ENCODE peak calls at places on chromosomes 13 and 19, in four cellular contexts. P is cardiac muscle cell, S is hepatic stellate cell, J is RPMI7951. H is an unnamed sample.

GRCh38 chr19:12628040-12629022 is 17.6 kb downstream of the ZNF791 start:
- DNase-seq in P (no peak), S (no peak), J (peak), H (no peak)

GRCh38 chr19:44072543-44073401 is 813 bp downstream of the ZNF284 start:
- DNase-seq in P (peak), S (peak), J (peak), H (peak)

GRCh38 chr13:73038064-73038463 is 20.7 kb upstream of the KLF5 start:
- DNase-seq in P (no peak), S (no peak), J (no peak), H (no peak)

GRCh38 chr13:80341098-80341701 is at the start of gene SPRY2:
- DNase-seq in P (peak), S (peak), J (peak), H (peak)

GRCh38 chr19:55078996-55079395 is 3.3 kb downstream of the EPS8L1 start:
- DNase-seq in P (no peak), S (no peak), J (no peak), H (no peak)

GRCh38 chr19:38142176-38143035 is 81.6 kb downstream of the DPF1 start:
- DNase-seq in P (peak), S (peak), J (peak), H (peak)

GRCh38 chr13:73101608-73102007 is 42.8 kb downstream of the KLF5 start:
- DNase-seq in P (no peak), S (no peak), J (no peak), H (no peak)

GRCh38 chr19:51688665-51689571 is 4.2 kb upstream of the SPACA6 start:
- DNase-seq in P (peak), S (peak), J (peak), H (peak)

GRCh38 chr19:17949956-17950309 is 17.0 kb upstream of the KCNN1 start:
- DNase-seq in P (no peak), S (no peak), J (no peak), H (no peak)

GRCh38 chr19:43524922-43525835 is 1.8 kb downstream of the ETHE1 start:
- DNase-seq in P (peak), S (peak), J (peak), H (no peak)

GRCh38 chr19:47609885-47610545 is 1.1 kb downstream of the BICRA start:
- DNase-seq in P (peak), S (peak), J (peak), H (no peak)

GRCh38 chr19:13507053-13507611 is 853 bp upstream of the CACNA1A start:
- DNase-seq in P (peak), S (peak), J (no peak), H (no peak)

GRCh38 chr13:51125495-51126226 is 14.6 kb upstream of the C13orf42 start:
- DNase-seq in P (peak), S (peak), J (peak), H (peak)

GRCh38 chr19:4581381-4582111 is 22.1 kb upstream of the SEMA6B start:
- DNase-seq in P (peak), S (peak), J (no peak), H (no peak)

GRCh38 chr13:43805071-43805468 is 18.3 kb upstream of the ENOX1 start:
- DNase-seq in P (peak), S (peak), J (peak), H (peak)

GRCh38 chr13:33262554-33262953 is 23.0 kb downstream of the STARD13 start:
- DNase-seq in P (no peak), S (no peak), J (no peak), H (no peak)

H was measured in COLO829.